ENCODE peak calls at places on chromosomes 6 and 20, in four cellular contexts. M is Kasumi-1, H is activated gamma-delta T cell, G is amygdala. N is an unnamed sample.

GRCh38 chr20:19081937-19082336 is 130.5 kb upstream of the SLC24A3 start:
- DNase-seq in M (no peak), H (no peak), G (no peak), N (no peak)

GRCh38 chr6:90497411-90497810 is 89.5 kb downstream of the MAP3K7 start:
- DNase-seq in M (no peak), H (no peak), G (no peak), N (peak)

GRCh38 chr6:1316482-1317220 is 4.8 kb downstream of the FOXQ1 start:
- DNase-seq in M (no peak), H (no peak), G (no peak), N (no peak)

GRCh38 chr6:153167026-153167891 is 36.2 kb upstream of the RGS17 start:
- DNase-seq in M (no peak), H (no peak), G (no peak), N (peak)

GRCh38 chr6:53928641-53929339 is 134.0 kb downstream of the LRRC1 start:
- DNase-seq in M (no peak), H (no peak), G (no peak), N (no peak)

GRCh38 chr6:25441658-25442276 is 162.6 kb downstream of the CARMIL1 start:
- DNase-seq in M (no peak), H (no peak), G (no peak), N (no peak)

GRCh38 chr6:40542175-40542764 is 44.9 kb downstream of the LRFN2 start:
- DNase-seq in M (no peak), H (no peak), G (no peak), N (no peak)

GRCh38 chr6:108565091-108565766 is 4.5 kb downstream of the FOXO3 start:
- DNase-seq in M (peak), H (no peak), G (no peak), N (peak)

GRCh38 chr20:54488442-54488841 is 13.0 kb downstream of the DOK5 start:
- DNase-seq in M (no peak), H (no peak), G (no peak), N (no peak)

GRCh38 chr20:36092424-36093024 is 62.0 kb upstream of the EPB41L1 start:
- DNase-seq in M (no peak), H (peak), G (no peak), N (no peak)

GRCh38 chr20:23320317-23320716 is 30.3 kb upstream of the NXT1 start:
- DNase-seq in M (peak), H (no peak), G (no peak), N (no peak)

GRCh38 chr6:153947817-153948447 is 91.1 kb upstream of the OPRM1 start:
- DNase-seq in M (peak), H (no peak), G (no peak), N (peak)

N was measured in OCI-M1.